ENCODE peak calls at places on chromosome 2, in six cellular contexts. S is fibroblast of lung; Y is IMR-90; I is left ventricle myocardium inferior; H is tibial artery; M is CD8-positive, alpha-beta T cell. P is an unnamed sample. For H3K4me1, the result is how much of the 10 kb centered on the place peaks cover.

GRCh38 chr2:195411219-195411687 is 245.8 kb upstream of the SLC39A10 start:
- DNase-seq in Y (peak), I (no peak), S (peak), M (no peak), H (no peak), P (no peak)

GRCh38 chr2:21270658-21271057 is 146.9 kb downstream of the TDRD15 start:
- DNase-seq in I (peak), S (no peak), Y (no peak), H (no peak), M (no peak), P (no peak)

GRCh38 chr2:20190862-20191713 is 33.8 kb downstream of the SDC1 start:
- DNase-seq in I (no peak), Y (no peak), H (no peak), M (no peak), S (peak), P (no peak)

GRCh38 chr2:54058449-54058848 is 57.0 kb upstream of the ACYP2 start:
- DNase-seq in S (no peak), H (no peak), I (no peak), Y (no peak), M (no peak), P (no peak)

GRCh38 chr2:910698-911097 is 40.0 kb upstream of the SNTG2 start:
- DNase-seq in Y (no peak), M (no peak), I (no peak), H (no peak), S (no peak), P (no peak)

GRCh38 chr2:128396500-128396891 is 77.8 kb upstream of the HS6ST1 start:
- DNase-seq in Y (peak), M (no peak), S (no peak), I (no peak), H (no peak), P (no peak)

GRCh38 chr2:163838890-163839289 is 103.1 kb upstream of the FIGN start:
- DNase-seq in Y (no peak), H (no peak), M (no peak), I (no peak), S (no peak), P (no peak)

GRCh38 chr2:2756886-2757285 is 425.8 kb upstream of the MYT1L start:
- DNase-seq in Y (no peak), S (no peak), H (no peak), I (no peak), M (no peak), P (no peak)

GRCh38 chr2:201261911-201262310 is 1.6 kb downstream of the CASP8 start:
- DNase-seq in H (no peak), S (no peak), I (no peak), M (no peak), Y (no peak), P (no peak)
- H3K4me1 ChIP-seq in H (under half), S (under half), I (under half), M (half or more), Y (under half), P (under half)

DNA sequence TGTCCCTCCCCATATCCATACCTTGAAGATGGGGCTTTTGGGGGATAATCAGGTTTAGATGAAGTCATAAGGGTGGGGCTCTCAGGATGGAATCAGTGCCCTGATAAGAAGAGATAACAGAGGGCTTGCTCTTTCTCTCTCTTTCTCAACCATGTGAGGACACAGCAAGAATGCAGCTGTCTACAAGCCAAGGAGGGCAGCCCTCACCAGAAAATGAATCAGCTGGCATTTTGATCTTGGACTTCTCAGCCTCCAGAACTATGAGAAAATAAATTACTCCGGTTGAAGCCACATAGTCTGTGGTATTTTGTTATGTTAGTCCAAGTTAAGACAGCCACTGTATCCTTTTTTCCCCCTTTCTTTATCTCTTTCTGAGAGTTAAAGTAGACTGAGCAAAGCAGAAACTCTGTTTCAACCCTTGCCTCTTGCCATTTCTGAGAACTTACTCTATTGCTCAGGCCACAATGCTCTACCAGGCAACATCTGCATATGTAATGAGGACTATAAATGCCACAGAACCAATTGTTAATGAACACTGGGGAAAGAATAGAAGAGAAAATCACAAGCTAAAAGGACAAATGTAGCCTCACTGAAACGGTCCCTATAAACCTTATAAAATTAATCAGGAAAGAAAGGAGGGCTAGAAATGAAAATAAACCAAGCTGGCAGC is 56.9 kb downstream of the SRBD1 start:
- DNase-seq in S (peak), H (no peak), M (no peak), I (no peak), Y (peak), P (no peak)
- TF ChIP-seq CTCF in S (no peak), H (no peak), M (no peak), I (no peak), Y (no peak), P (no peak)

DNA sequence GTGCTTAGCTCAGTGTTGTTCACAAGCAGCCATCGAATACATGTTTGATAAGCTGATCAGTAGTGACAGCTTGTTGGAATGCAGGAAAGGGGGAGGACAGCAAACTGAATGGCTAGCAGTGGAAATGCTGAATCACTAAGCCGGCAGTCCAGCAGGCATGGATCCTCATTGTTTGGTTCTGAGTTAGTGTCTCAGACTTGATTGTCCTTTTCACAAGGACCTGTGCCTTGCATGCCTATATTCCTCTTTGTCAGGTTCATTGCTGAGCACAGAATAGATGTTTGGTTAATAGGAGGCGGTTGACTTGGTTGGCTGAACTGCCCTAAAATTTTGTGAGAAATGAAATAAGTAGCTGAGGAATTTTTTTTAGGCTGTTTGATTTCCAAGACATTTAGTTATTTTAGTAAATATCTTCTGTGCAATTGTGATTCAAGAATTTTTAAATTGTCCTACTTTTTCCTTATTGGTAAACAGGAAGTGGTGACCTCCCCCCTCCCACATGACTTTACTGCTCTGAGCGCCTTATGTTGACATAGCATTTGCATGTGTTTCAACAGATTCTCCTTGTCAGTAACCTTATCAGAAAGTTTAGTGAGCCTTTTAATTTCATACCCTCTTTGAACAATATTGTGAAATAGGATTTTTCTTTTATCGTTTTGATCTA is 21.4 kb upstream of the STON1 start:
- DNase-seq in M (no peak), S (peak), Y (peak), H (no peak), I (no peak), P (no peak)
- H3K4me3 ChIP-seq in M (no peak), S (no peak), Y (no peak), H (no peak), I (no peak), P (no peak)

GRCh38 chr2:217950401-217950871 is 52.4 kb downstream of the TNS1 start:
- DNase-seq in I (no peak), M (no peak), Y (no peak), H (peak), S (no peak), P (no peak)
- H3K4me1 ChIP-seq in I (half or more), M (under half), Y (under half), H (half or more), S (under half), P (half or more)

P was measured in gastrocnemius medialis.